ENCODE peak calls at places on chromosomes 3 and 15, in nine cellular contexts. W, X, O, K, D, J, V, Q and U are unnamed samples.
A peak's percentile ranks its signal among the peaks of the same experiment; 100 is the strongest.

GRCh38 chr15:79004336-79004735 is 59.5 kb upstream of the CTSH start:
- DNase-seq in X (no peak), J (no peak), O (no peak), W (no peak), K (no peak), Q (peak; percentile 86), V (no peak), D (peak; percentile 48), U (peak; percentile 54)

GRCh38 chr15:57418640-57419039 is 42.3 kb downstream of the CGNL1 start:
- DNase-seq in V (no peak), O (no peak), J (no peak), K (no peak), X (no peak), Q (no peak), W (no peak), D (no peak), U (no peak)

GRCh38 chr3:173009410-173009809 is 131.6 kb downstream of the SPATA16 start:
- DNase-seq in O (no peak), Q (no peak), J (no peak), X (no peak), D (no peak), W (peak; percentile 59), V (no peak), K (no peak), U (no peak)

GRCh38 chr3:18302517-18302916 is 122.6 kb downstream of the SATB1 start:
- DNase-seq in X (no peak), V (no peak), D (no peak), K (no peak), W (no peak), Q (no peak), J (no peak), O (no peak), U (peak; percentile 58)

GRCh38 chr15:85282504-85283115 is 97.8 kb upstream of the AKAP13 start:
- DNase-seq in V (no peak), O (no peak), J (no peak), Q (no peak), D (no peak), K (no peak), W (no peak), X (no peak), U (peak; percentile 6)

GRCh38 chr15:49678655-49679054 is 57.8 kb downstream of the DTWD1 start:
- DNase-seq in W (no peak), O (no peak), Q (no peak), K (no peak), J (no peak), D (no peak), V (no peak), X (no peak), U (no peak)

GRCh38 chr3:65379223-65379622 is 659.5 kb downstream of the MAGI1 start:
- DNase-seq in O (no peak), K (no peak), X (no peak), W (no peak), Q (no peak), D (no peak), J (no peak), V (no peak), U (no peak)

GRCh38 chr3:58049143-58049785 is 41.0 kb downstream of the FLNB start:
- DNase-seq in D (peak; percentile 95), Q (no peak), K (peak; percentile 35), J (peak; percentile 80), X (no peak), V (no peak), O (peak; percentile 82), W (peak; percentile 78), U (peak; percentile 96)

GRCh38 chr3:175443682-175444081 is 584.5 kb downstream of the NAALADL2 start:
- DNase-seq in D (no peak), J (no peak), O (no peak), W (no peak), V (no peak), K (no peak), Q (no peak), X (no peak), U (no peak)

GRCh38 chr15:72063186-72063585 is 54.8 kb downstream of the MYO9A start:
- DNase-seq in K (no peak), V (no peak), W (no peak), D (no peak), J (no peak), Q (no peak), O (no peak), X (no peak), U (peak; percentile 17)

GRCh38 chr3:80087769-80088168 is 320.0 kb upstream of the ROBO1 start:
- DNase-seq in V (no peak), K (no peak), O (no peak), J (no peak), D (no peak), X (no peak), W (no peak), Q (no peak), U (peak; percentile 34)

GRCh38 chr15:74127255-74127953 is 3.0 kb upstream of the ISLR2 start:
- DNase-seq in O (peak; percentile 89), D (peak; percentile 69), Q (no peak), W (peak; percentile 91), X (peak; percentile 75), V (peak; percentile 75), K (peak; percentile 89), J (peak; percentile 96), U (peak; percentile 53)

GRCh38 chr15:95235033-95235432 is 1003.7 kb downstream of the MCTP2 start:
- DNase-seq in D (no peak), X (no peak), W (no peak), Q (no peak), J (no peak), O (no peak), V (no peak), K (no peak), U (no peak)

GRCh38 chr3:87503901-87504498 is 227.6 kb upstream of the POU1F1 start:
- DNase-seq in K (no peak), V (no peak), J (peak; percentile 75), O (peak; percentile 44), W (no peak), X (no peak), D (peak; percentile 75), Q (no peak), U (peak; percentile 47)

GRCh38 chr3:137199678-137200077 is 241.9 kb downstream of the IL20RB start:
- DNase-seq in W (no peak), X (no peak), V (no peak), D (no peak), Q (peak; percentile 12), O (no peak), J (no peak), K (no peak), U (no peak)

GRCh38 chr15:69160976-69161877 is 792 bp downstream of the GLCE start:
- DNase-seq in W (peak; percentile 70), Q (no peak), O (peak; percentile 35), J (peak; percentile 65), D (peak; percentile 16), K (peak; percentile 44), X (no peak), V (no peak), U (no peak)

GRCh38 chr3:188331166-188331565 is 177.2 kb downstream of the LPP start:
- DNase-seq in J (no peak), X (no peak), Q (no peak), V (no peak), K (no peak), O (no peak), W (no peak), D (no peak), U (no peak)

GRCh38 chr3:188326111-188326510 is 172.2 kb downstream of the LPP start:
- DNase-seq in Q (no peak), W (peak; percentile 63), J (no peak), K (no peak), O (no peak), X (no peak), D (no peak), V (no peak), U (no peak)

GRCh38 chr3:188330138-188330537 is 176.2 kb downstream of the LPP start:
- DNase-seq in W (no peak), O (no peak), Q (no peak), D (no peak), J (no peak), V (no peak), X (no peak), K (no peak), U (no peak)

GRCh38 chr3:188326968-188327367 is 173.0 kb downstream of the LPP start:
- DNase-seq in J (no peak), V (no peak), X (no peak), Q (no peak), K (no peak), O (no peak), D (no peak), W (no peak), U (no peak)

DNA sequence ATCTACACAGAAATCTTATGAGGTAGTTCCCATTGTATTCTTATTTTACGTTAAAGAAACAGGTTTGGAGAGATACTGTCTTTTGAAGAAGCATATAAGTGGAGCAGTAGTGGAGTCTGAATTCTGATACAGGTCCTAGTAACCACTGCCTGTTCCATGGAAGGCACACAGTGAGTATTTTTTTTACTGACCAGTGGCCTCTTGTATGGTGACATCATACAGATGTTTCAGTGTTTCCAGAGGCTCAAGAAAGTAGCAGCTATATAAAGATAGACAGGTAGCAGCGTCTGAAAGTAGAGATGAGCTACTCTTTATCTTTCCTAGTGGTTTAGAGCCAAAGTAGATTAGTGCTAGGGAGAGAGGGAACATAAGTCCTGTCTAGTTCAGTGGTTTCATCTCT is 173.5 kb downstream of the LPP start:
- DNase-seq in J (no peak), V (no peak), D (no peak), Q (no peak), X (no peak), O (no peak), W (no peak), K (no peak), U (no peak)
- H3K27ac ChIP-seq in J (no peak overlapping the region), V (no peak overlapping the region), D (no peak overlapping the region), Q (no peak overlapping the region), X (no peak overlapping the region), O (no peak overlapping the region), W (peak overlapping the region; percentile 60), K (peak overlapping the region; percentile 82), U (no peak overlapping the region)

DNA sequence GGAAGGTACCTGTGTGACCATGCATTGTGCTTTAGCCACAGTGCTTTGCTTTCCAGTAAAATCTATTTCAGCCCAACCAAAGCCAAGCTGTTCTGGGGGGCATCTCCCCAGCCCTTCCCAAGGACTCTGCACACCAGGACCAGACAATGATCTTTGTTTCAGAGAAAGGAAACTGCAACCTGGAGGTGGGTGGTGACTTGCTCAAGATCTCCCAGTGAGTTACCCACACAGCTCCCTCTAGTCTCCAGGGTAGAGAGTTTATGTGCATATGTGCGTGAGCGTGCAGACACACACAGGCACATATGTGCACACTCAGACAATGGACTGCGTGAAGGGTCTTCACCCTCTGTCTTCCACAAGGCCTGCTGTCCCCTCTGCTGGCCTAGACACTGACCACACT is 162.4 kb upstream of the TLE3 start:
- DNase-seq in X (no peak), K (no peak), W (no peak), D (no peak), O (no peak), J (no peak), V (no peak), Q (no peak), U (no peak)
- TF ChIP-seq CTCF in X (peak; percentile 3), K (no peak), W (no peak), D (peak; percentile 2), O (no peak), J (no peak), V (no peak), Q (no peak), U (no peak)

GRCh38 chr3:50586763-50587070 is 17.4 kb downstream of the HEMK1 start:
- DNase-seq in X (no peak), W (no peak), Q (no peak), D (no peak), K (no peak), V (no peak), J (no peak), O (no peak), U (no peak)
- H3K27ac ChIP-seq in X (no peak overlapping the region), W (no peak overlapping the region), Q (no peak overlapping the region), D (no peak overlapping the region), K (peak overlapping the region; percentile 93), V (no peak overlapping the region), J (no peak overlapping the region), O (no peak overlapping the region), U (no peak overlapping the region)

GRCh38 chr3:55549172-55549571 is 62.1 kb upstream of the WNT5A start:
- DNase-seq in O (no peak), X (no peak), D (no peak), Q (no peak), W (no peak), J (peak; percentile 17), K (no peak), V (no peak), U (no peak)
- TF ChIP-seq CTCF in O (no peak), X (no peak), D (no peak), Q (no peak), W (no peak), J (peak; percentile 31), K (peak; percentile 12), V (no peak), U (peak; percentile 13)